ENCODE peak calls at places on chromosomes 13 and 19, in five cellular contexts. One of them, this sample, is unnamed.

GRCh38 chr13:31945202-31945978 is 86.2 kb upstream of the FRY start:
- DNase-seq in foreskin fibroblast: peak
- DNase-seq in psoas muscle: peak
- DNase-seq in GDM1: peak
- DNase-seq in activated naive CD8-positive, alpha-beta T cell treated with anti-CD3 and anti-CD28 coated beads, Interleukin-2, amount 50 U/mL, for 16 hours: no peak
- DNase-seq in this sample: no peak

GRCh38 chr13:105327727-105328126 is 1207.7 kb downstream of the EFNB2 start:
- DNase-seq in psoas muscle: no peak
- DNase-seq in GDM1: no peak
- DNase-seq in foreskin fibroblast: no peak
- DNase-seq in activated naive CD8-positive, alpha-beta T cell treated with anti-CD3 and anti-CD28 coated beads, Interleukin-2, amount 50 U/mL, for 16 hours: no peak
- DNase-seq in this sample: no peak

GRCh38 chr13:97121894-97122293 is 100.2 kb upstream of the MBNL2 start:
- DNase-seq in psoas muscle: no peak
- DNase-seq in foreskin fibroblast: peak
- DNase-seq in activated naive CD8-positive, alpha-beta T cell treated with anti-CD3 and anti-CD28 coated beads, Interleukin-2, amount 50 U/mL, for 16 hours: no peak
- DNase-seq in GDM1: no peak
- DNase-seq in this sample: no peak

GRCh38 chr19:1035998-1036621 is 3.8 kb upstream of the ABCA7 start:
- DNase-seq in GDM1: no peak
- DNase-seq in psoas muscle: no peak
- DNase-seq in activated naive CD8-positive, alpha-beta T cell treated with anti-CD3 and anti-CD28 coated beads, Interleukin-2, amount 50 U/mL, for 16 hours: no peak
- DNase-seq in foreskin fibroblast: peak
- DNase-seq in this sample: no peak

GRCh38 chr13:24279706-24280105 is 29.7 kb upstream of the C1QTNF9 start:
- DNase-seq in foreskin fibroblast: peak
- DNase-seq in activated naive CD8-positive, alpha-beta T cell treated with anti-CD3 and anti-CD28 coated beads, Interleukin-2, amount 50 U/mL, for 16 hours: no peak
- DNase-seq in psoas muscle: no peak
- DNase-seq in GDM1: no peak
- DNase-seq in this sample: no peak

GRCh38 chr19:6452223-6452614 is 7.4 kb downstream of the SLC25A23 start:
- DNase-seq in activated naive CD8-positive, alpha-beta T cell treated with anti-CD3 and anti-CD28 coated beads, Interleukin-2, amount 50 U/mL, for 16 hours: no peak
- DNase-seq in foreskin fibroblast: no peak
- DNase-seq in psoas muscle: no peak
- DNase-seq in GDM1: no peak
- DNase-seq in this sample: no peak

GRCh38 chr13:85541476-85541875 is 257.7 kb downstream of the SLITRK6 start:
- DNase-seq in foreskin fibroblast: no peak
- DNase-seq in GDM1: no peak
- DNase-seq in psoas muscle: no peak
- DNase-seq in activated naive CD8-positive, alpha-beta T cell treated with anti-CD3 and anti-CD28 coated beads, Interleukin-2, amount 50 U/mL, for 16 hours: no peak
- DNase-seq in this sample: no peak

GRCh38 chr19:51600940-51601575 is 29.1 kb downstream of the SIGLEC5 start:
- DNase-seq in foreskin fibroblast: no peak
- DNase-seq in psoas muscle: no peak
- DNase-seq in activated naive CD8-positive, alpha-beta T cell treated with anti-CD3 and anti-CD28 coated beads, Interleukin-2, amount 50 U/mL, for 16 hours: no peak
- DNase-seq in GDM1: no peak
- DNase-seq in this sample: no peak

GRCh38 chr13:111046590-111047141 is 68.4 kb upstream of the ARHGEF7 start:
- DNase-seq in psoas muscle: peak
- DNase-seq in GDM1: no peak
- DNase-seq in activated naive CD8-positive, alpha-beta T cell treated with anti-CD3 and anti-CD28 coated beads, Interleukin-2, amount 50 U/mL, for 16 hours: no peak
- DNase-seq in foreskin fibroblast: peak
- DNase-seq in this sample: no peak